ENCODE peak calls at places on chromosomes 16 and 17, in four cellular contexts. U is heart left ventricle, R is GM13977, H is ovary. L is an unnamed sample.

GRCh38 chr17:76132574-76133338 is 8.3 kb downstream of the FOXJ1 start:
- DNase-seq in U (no peak), R (no peak), H (no peak), L (no peak)

GRCh38 chr16:4021070-4021779 is 95.0 kb downstream of the ADCY9 start:
- DNase-seq in U (no peak), R (no peak), H (no peak), L (no peak)

GRCh38 chr16:77951788-77952187 is 70.6 kb upstream of the CLEC3A start:
- DNase-seq in U (no peak), R (peak; percentile 47), H (no peak), L (peak; percentile 58)

GRCh38 chr16:28092721-28093382 is 29.3 kb upstream of the GSG1L start:
- DNase-seq in U (no peak), R (no peak), H (no peak), L (no peak)

GRCh38 chr17:77499699-77500435 is 359.1 kb downstream of the SEC14L1 start:
- DNase-seq in U (no peak), R (no peak), H (no peak), L (no peak)

GRCh38 chr16:50006954-50007353 is 18.1 kb upstream of the CNEP1R1 start:
- DNase-seq in U (no peak), R (no peak), H (no peak), L (no peak)

GRCh38 chr17:51257150-51258081 is 2.4 kb downstream of the MBTD1 start:
- DNase-seq in U (no peak), R (no peak), H (no peak), L (no peak)

GRCh38 chr17:17666111-17666714 is 15.0 kb upstream of the RAI1 start:
- DNase-seq in U (no peak), R (no peak), H (no peak), L (no peak)

GRCh38 chr16:74455213-74455612 is 33.9 kb upstream of the CLEC18B start:
- DNase-seq in U (no peak), R (no peak), H (no peak), L (no peak)

GRCh38 chr17:80931421-80932265 is 60.0 kb upstream of the CHMP6 start:
- DNase-seq in U (no peak), R (no peak), H (peak; percentile 15), L (no peak)

GRCh38 chr16:29154676-29155121 is 169.8 kb downstream of the LAT start:
- DNase-seq in U (no peak), R (no peak), H (peak; percentile 66), L (no peak)

GRCh38 chr17:48626202-48626469 is at the start of gene HOXB9:
- DNase-seq in U (no peak), R (no peak), H (no peak), L (no peak)

GRCh38 chr16:10385725-10386516 is at the start of gene ATF7IP2:
- DNase-seq in U (peak; percentile 94), R (peak; percentile 89), H (peak; percentile 85), L (peak; percentile 88)

GRCh38 chr17:20066253-20066652 is 57.1 kb downstream of the SPECC1 start:
- DNase-seq in U (peak; percentile 62), R (no peak), H (peak; percentile 81), L (no peak)

GRCh38 chr17:28181568-28181967 is 137.4 kb upstream of the TMEM97 start:
- DNase-seq in U (no peak), R (no peak), H (no peak), L (no peak)

GRCh38 chr17:76541739-76542450 is 2.1 kb downstream of the PRCD start:
- DNase-seq in U (no peak), R (no peak), H (no peak), L (no peak)

GRCh38 chr17:77209330-77209748 is 68.6 kb downstream of the SEC14L1 start:
- DNase-seq in U (no peak), R (no peak), H (no peak), L (no peak)

GRCh38 chr16:66028505-66029216 is 337.8 kb upstream of the CDH5 start:
- DNase-seq in U (no peak), R (no peak), H (no peak), L (no peak)

GRCh38 chr16:63998-64913 is 8.2 kb downstream of the RHBDF1 start:
- DNase-seq in U (no peak), R (no peak), H (no peak), L (no peak)

GRCh38 chr16:14202697-14203096 is 131.6 kb downstream of the MRTFB start:
- DNase-seq in U (no peak), R (no peak), H (no peak), L (peak; percentile 11)

GRCh38 chr16:49464877-49465504 is 91.4 kb downstream of the C16orf78 start:
- DNase-seq in U (no peak), R (peak; percentile 54), H (peak; percentile 47), L (peak; percentile 49)

GRCh38 chr17:48597492-48597774 is 3.9 kb upstream of the HOXB5 start:
- DNase-seq in U (no peak), R (no peak), H (no peak), L (peak; percentile 43)

GRCh38 chr17:31297090-31297489 is at the start of gene OMG:
- DNase-seq in U (no peak), R (no peak), H (no peak), L (no peak)

GRCh38 chr17:7825206-7825980 is 8.6 kb upstream of the KDM6B start:
- DNase-seq in U (no peak), R (no peak), H (no peak), L (no peak)

GRCh38 chr17:74340470-74341023 is 14.5 kb downstream of the KIF19 start:
- DNase-seq in U (no peak), R (no peak), H (no peak), L (no peak)

GRCh38 chr16:22302776-22303363 is 5.7 kb downstream of the POLR3E start:
- DNase-seq in U (no peak), R (no peak), H (no peak), L (no peak)

GRCh38 chr17:56678249-56679144 is 85.0 kb downstream of the NOG start:
- DNase-seq in U (no peak), R (no peak), H (no peak), L (no peak)

GRCh38 chr17:8503368-8503767 is 67.7 kb downstream of the NDEL1 start:
- DNase-seq in U (peak; percentile 51), R (no peak), H (no peak), L (no peak)

GRCh38 chr16:78469787-78470186 is 370.3 kb downstream of the WWOX start:
- DNase-seq in U (no peak), R (no peak), H (no peak), L (no peak)

GRCh38 chr16:4194661-4195060 is 47.2 kb downstream of the SRL start:
- DNase-seq in U (no peak), R (no peak), H (no peak), L (no peak)

GRCh38 chr16:85347213-85347591 is 234.9 kb upstream of the CIBAR2 start:
- DNase-seq in U (no peak), R (no peak), H (no peak), L (no peak)
- TF ChIP-seq CTCF in U (peak; percentile 30), R (peak; percentile 58), H (no peak), L (no peak)

GRCh38 chr16:75821117-75821516 is 94.8 kb upstream of the CPHXL start:
- DNase-seq in U (no peak), R (no peak), H (no peak), L (no peak)

GRCh38 chr16:75820672-75821071 is 94.4 kb upstream of the CPHXL start:
- DNase-seq in U (no peak), R (no peak), H (no peak), L (no peak)

DNA sequence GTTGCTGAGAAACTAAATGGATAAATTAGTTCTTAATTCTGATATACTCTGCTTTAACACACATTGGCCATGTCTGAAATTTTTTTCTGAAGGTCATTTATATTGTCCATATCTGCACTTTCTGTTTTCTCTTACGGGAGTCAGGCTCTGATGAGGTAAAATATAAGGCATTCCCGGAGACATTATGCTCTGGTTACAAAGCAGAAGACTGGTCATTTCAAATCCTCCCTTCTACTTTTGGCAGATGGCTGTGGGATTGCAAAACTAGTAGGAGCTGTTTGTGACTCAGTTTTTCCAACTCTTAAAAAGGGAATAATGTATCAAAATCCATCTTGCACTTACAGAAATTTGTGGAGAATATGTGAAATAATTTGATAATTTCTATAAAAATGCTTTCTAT is 92.2 kb upstream of the CPHXL start:
- DNase-seq in U (no peak), R (no peak), H (no peak), L (no peak)
- TF ChIP-seq CTCF in U (no peak), R (no peak), H (no peak), L (no peak)

DNA sequence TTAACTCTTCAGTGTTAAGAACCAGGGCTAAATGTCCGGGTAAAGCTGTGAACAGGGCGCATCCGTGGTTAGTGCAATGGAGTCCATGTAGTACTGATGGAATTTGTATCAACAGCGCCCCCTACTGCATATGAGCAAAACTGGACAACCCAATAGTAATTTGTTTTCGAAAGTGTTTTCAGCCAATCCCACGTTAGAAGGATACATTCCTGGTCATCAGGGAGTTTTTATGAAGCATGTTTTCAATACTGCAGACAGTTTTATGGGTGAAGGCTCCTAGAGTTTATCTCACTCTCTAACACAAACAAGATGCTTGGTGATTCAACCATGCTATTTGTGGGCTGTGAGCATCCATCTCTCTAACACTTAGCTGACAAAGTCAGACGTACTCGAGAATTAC is 46.6 kb upstream of the HNF1B start:
- DNase-seq in U (no peak), R (peak; percentile 76), H (no peak), L (peak; percentile 71)
- TF ChIP-seq CTCF in U (peak; percentile 44), R (peak; percentile 79), H (no peak), L (peak; percentile 67)

DNA sequence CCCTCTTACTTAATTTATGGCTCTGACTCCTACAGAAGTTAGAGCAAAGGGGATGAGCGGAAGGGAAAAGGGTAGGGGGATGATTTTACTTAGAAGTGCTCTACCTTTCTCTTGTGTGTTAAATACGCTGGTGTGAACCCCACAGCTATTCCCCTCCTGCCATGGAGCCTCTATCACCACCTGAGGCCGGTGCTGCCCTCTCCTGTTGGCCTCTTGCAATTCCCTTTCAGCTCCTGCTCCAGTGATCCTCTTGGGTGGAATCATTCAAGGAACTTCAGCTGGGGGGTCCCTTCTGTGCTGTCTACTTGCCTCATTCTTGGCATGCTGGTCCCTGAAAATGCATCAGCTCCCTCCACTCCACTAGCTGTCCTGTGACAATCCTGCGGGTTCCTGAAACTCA is 41.8 kb upstream of the CDH8 start:
- DNase-seq in U (no peak), R (no peak), H (no peak), L (peak; percentile 6)
- TF ChIP-seq CTCF in U (no peak), R (peak; percentile 37), H (no peak), L (no peak)

DNA sequence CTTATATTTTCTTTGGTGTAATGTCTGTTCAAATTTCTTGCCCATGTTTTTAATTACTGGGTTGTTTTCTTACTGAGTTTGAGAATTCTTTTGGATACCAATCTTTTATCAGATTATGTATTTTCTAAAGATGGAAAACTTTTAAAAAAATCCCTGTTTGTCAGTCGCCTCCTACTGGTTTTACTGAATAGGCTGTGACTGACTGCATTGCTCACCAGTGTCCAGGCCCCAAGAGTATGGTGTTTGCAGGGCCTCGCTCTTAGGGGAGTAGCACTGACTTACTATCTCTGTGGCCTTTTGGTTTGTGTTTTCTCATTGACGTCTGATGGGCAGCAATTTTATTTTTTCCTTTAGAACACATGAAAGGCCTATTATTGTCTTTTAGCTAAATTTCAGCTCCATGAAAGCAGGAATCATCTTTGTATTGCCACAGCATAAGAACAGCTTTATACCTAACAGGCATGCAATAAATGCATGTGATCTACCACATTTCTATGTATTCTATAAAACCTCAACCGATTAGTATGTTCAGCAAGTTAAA is 188.4 kb downstream of the AATF start:
- DNase-seq in U (no peak), R (no peak), H (no peak), L (no peak)
- TF ChIP-seq CTCF in U (no peak), R (no peak), H (no peak), L (no peak)

GRCh38 chr17:40122466-40122943 is 734 bp downstream of the MSL1 start:
- DNase-seq in U (peak; percentile 57), R (peak; percentile 76), H (peak; percentile 77), L (peak; percentile 78)
- TF ChIP-seq CTCF in U (peak; percentile 32), R (peak; percentile 23), H (peak; percentile 3), L (no peak)

GRCh38 chr16:15765880-15766279 is 90.9 kb downstream of the MYH11 start:
- DNase-seq in U (peak; percentile 30), R (peak; percentile 80), H (no peak), L (peak; percentile 81)
- TF ChIP-seq CTCF in U (peak; percentile 82), R (peak; percentile 80), H (peak; percentile 17), L (peak; percentile 54)